ENCODE peak calls at places on chromosomes 16 and 17, in nine cellular contexts. X, M, T, L, F, G, I, R and O are unnamed samples.

GRCh38 chr17:62970617-62971016 is 4.6 kb downstream of the TANC2 start:
- DNase-seq in X (no peak), M (no peak), T (no peak), L (no peak), F (no peak), G (no peak), I (no peak), R (no peak), O (no peak)

GRCh38 chr17:17691468-17692263 is 10.4 kb downstream of the RAI1 start:
- DNase-seq in X (no peak), M (no peak), T (peak), L (peak), F (no peak), G (no peak), I (no peak), R (no peak), O (no peak)

GRCh38 chr16:79402356-79402755 is 198.2 kb downstream of the MAF start:
- DNase-seq in X (no peak), M (no peak), T (no peak), L (no peak), F (no peak), G (no peak), I (no peak), R (no peak), O (no peak)

GRCh38 chr17:83100853-83101391 is 21.5 kb downstream of the METRNL start:
- DNase-seq in X (no peak), M (no peak), T (no peak), L (no peak), F (no peak), G (no peak), I (no peak), R (no peak), O (no peak)

GRCh38 chr16:61412562-61412961 is 623.7 kb downstream of the CDH8 start:
- DNase-seq in X (no peak), M (no peak), T (no peak), L (no peak), F (no peak), G (no peak), I (no peak), R (no peak), O (no peak)

GRCh38 chr16:8768701-8769100 is 28.7 kb downstream of the TMEM186 start:
- DNase-seq in X (no peak), M (no peak), T (no peak), L (no peak), F (no peak), G (no peak), I (no peak), R (no peak), O (no peak)

GRCh38 chr17:13153036-13153435 is 135.2 kb upstream of the ELAC2 start:
- DNase-seq in X (no peak), M (peak), T (no peak), L (no peak), F (no peak), G (no peak), I (no peak), R (no peak), O (no peak)

GRCh38 chr17:82737981-82738877 is 2.8 kb downstream of the FN3K start:
- DNase-seq in X (peak), M (no peak), T (no peak), L (peak), F (no peak), G (no peak), I (peak), R (no peak), O (no peak)

GRCh38 chr17:43779145-43780125 is 658 bp upstream of the DUSP3 start:
- DNase-seq in X (no peak), M (no peak), T (no peak), L (no peak), F (no peak), G (no peak), I (peak), R (peak), O (no peak)
- TF ChIP-seq CTCF in X (peak), M (no peak), T (no peak), L (no peak), F (no peak), G (peak), I (no peak), R (no peak), O (no peak)

GRCh38 chr16:24610421-24610765 is 71.0 kb downstream of the RBBP6 start:
- DNase-seq in X (peak), M (peak), T (peak), L (no peak), F (no peak), G (no peak), I (peak), R (no peak), O (no peak)

GRCh38 chr16:24609417-24609739 is 70.0 kb downstream of the RBBP6 start:
- DNase-seq in X (no peak), M (no peak), T (no peak), L (no peak), F (no peak), G (no peak), I (no peak), R (no peak), O (no peak)

GRCh38 chr16:24612656-24613055 is 73.3 kb downstream of the RBBP6 start:
- DNase-seq in X (no peak), M (no peak), T (no peak), L (no peak), F (no peak), G (no peak), I (no peak), R (no peak), O (no peak)

GRCh38 chr16:24611310-24611709 is 71.9 kb downstream of the RBBP6 start:
- DNase-seq in X (no peak), M (no peak), T (no peak), L (no peak), F (no peak), G (no peak), I (no peak), R (no peak), O (no peak)

DNA sequence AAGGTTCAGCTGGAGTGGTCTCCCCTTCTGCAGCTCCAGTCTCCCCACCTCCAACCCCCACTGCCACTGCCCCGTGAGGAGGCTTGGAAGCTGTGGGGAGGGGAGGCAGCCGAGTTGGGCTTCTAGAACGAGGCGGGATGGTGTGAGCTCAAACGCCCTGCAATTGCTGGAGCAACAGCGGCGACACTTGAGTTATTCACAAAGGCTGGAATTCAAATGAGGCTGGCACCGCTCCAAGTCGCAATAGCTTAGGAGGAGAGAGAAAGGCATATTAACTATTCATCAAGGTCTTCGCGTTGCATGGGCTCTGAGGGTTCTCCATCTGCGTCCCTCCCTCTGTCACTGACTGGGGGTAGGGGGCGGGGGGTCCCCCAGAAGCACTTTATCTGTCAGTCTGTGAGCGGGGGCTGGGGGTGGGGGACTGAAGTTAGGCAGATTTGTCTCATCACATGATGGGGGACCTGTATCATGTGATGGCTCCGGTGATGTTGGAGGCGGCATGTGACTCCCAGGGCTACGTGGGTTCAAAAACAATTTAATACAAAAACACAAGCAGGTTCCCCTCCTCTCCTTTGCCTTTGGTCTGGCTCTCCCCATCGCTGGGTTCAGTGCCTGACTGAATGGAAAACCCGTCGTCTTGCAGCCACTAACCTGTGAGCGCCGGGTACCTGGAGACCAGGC is 70.5 kb downstream of the RBBP6 start:
- DNase-seq in X (peak), M (peak), T (peak), L (peak), F (no peak), G (peak), I (peak), R (peak), O (no peak)
- H3K4me3 ChIP-seq in X (peak), M (no peak), T (no peak), L (peak), F (no peak), G (no peak), I (peak), R (peak), O (peak)

GRCh38 chr16:66130296-66130910 is 236.1 kb upstream of the CDH5 start:
- DNase-seq in X (no peak), M (no peak), T (no peak), L (no peak), F (peak), G (peak), I (no peak), R (no peak), O (no peak)
- TF ChIP-seq CTCF in X (no peak), M (no peak), T (no peak), L (no peak), F (no peak), G (no peak), I (no peak), R (no peak), O (no peak)

DNA sequence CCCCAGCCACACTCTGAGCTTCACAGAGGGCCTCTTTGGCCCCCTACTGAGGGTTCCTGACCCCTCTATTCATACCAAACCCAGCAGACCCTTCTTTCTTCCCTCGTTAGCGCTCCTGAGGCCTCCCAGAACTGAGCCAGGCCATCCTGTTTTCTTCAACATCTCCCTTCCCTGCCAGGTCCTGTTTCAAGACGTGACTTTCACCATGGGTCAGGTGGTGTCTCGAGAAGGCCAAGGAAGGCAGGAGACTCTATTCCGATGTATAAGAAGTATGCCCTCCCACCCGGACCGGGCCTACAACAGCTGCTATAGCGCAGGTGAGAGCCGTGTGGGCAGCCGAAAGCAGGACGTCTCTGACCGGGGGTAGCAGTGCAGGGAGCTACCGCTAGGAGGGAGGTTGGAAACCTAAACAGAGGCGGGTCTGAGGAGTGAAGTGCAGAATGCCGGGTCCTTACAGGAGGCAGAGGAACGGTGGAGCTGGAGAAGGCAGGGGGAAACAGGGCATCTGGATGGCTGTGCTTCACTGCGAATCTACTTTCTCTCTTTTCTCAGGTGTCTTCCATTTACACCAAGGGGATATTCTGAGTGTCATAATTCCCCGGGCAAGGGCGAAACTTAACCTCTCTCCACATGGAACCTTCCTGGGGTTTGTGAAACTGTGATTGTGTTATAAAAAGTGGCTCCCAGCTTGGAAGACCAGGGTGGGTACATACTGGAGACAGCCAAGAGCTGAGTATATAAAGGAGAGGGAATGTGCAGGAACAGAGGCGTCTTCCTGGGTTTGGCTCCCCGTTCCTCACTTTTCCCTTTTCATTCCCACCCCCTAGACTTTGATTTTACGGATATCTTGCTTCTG is 1.3 kb upstream of the SENP3 start:
- DNase-seq in X (peak), M (peak), T (peak), L (peak), F (no peak), G (no peak), I (peak), R (peak), O (no peak)
- H3K4me3 ChIP-seq in X (peak), M (peak), T (peak), L (peak), F (peak), G (peak), I (peak), R (peak), O (peak)

GRCh38 chr17:67422887-67423286 is 45.8 kb downstream of the PITPNC1 start:
- DNase-seq in X (no peak), M (no peak), T (no peak), L (no peak), F (no peak), G (no peak), I (no peak), R (no peak), O (no peak)
- TF ChIP-seq CTCF in X (no peak), M (no peak), T (no peak), L (no peak), F (no peak), G (no peak), I (no peak), R (no peak), O (no peak)

GRCh38 chr16:68453816-68454215 is 5.5 kb upstream of the SMPD3 start:
- DNase-seq in X (no peak), M (no peak), T (no peak), L (no peak), F (no peak), G (no peak), I (no peak), R (no peak), O (no peak)

GRCh38 chr16:68451656-68452055 is 3.3 kb upstream of the SMPD3 start:
- DNase-seq in X (no peak), M (no peak), T (no peak), L (no peak), F (no peak), G (no peak), I (no peak), R (no peak), O (no peak)

GRCh38 chr16:68455631-68456030 is 7.3 kb upstream of the SMPD3 start:
- DNase-seq in X (no peak), M (no peak), T (no peak), L (no peak), F (no peak), G (no peak), I (no peak), R (no peak), O (no peak)

GRCh38 chr16:68450741-68451140 is 2.4 kb upstream of the SMPD3 start:
- DNase-seq in X (no peak), M (no peak), T (no peak), L (no peak), F (no peak), G (no peak), I (no peak), R (no peak), O (no peak)

GRCh38 chr16:68452176-68452575 is 3.9 kb upstream of the SMPD3 start:
- DNase-seq in X (no peak), M (no peak), T (no peak), L (no peak), F (no peak), G (peak), I (no peak), R (no peak), O (no peak)
- H3K4me3 ChIP-seq in X (no peak), M (no peak), T (no peak), L (no peak), F (no peak), G (no peak), I (no peak), R (no peak), O (no peak)

DNA sequence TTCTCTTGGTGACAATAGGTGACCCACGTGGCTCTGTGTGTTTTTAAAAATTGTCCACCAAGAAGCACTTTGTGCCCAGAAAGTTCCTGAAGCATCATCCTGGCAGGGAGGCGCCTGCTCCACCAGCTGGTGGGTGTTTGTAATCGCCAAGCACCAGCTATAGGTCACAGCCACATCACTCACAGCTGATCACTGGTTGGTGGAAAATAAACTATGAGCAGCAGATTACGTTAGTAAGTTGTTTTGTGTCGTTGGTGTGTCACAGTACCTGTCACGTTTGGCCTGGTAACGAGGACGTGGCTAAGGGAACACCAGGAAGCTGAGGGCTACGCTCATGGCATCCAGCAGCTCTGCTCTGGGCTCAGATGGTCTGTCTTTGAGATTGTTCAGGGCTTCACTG is 10.1 kb downstream of the MRM3 start:
- DNase-seq in X (no peak), M (no peak), T (no peak), L (no peak), F (no peak), G (no peak), I (no peak), R (peak), O (no peak)
- TF ChIP-seq CTCF in X (no peak), M (no peak), T (no peak), L (no peak), F (no peak), G (no peak), I (no peak), R (no peak), O (no peak)

GRCh38 chr17:2060681-2061440 is 6.0 kb downstream of the HIC1 start:
- DNase-seq in X (no peak), M (no peak), T (no peak), L (no peak), F (no peak), G (no peak), I (no peak), R (no peak), O (no peak)
- H3K4me3 ChIP-seq in X (no peak), M (no peak), T (no peak), L (peak), F (no peak), G (no peak), I (no peak), R (no peak), O (no peak)